ENCODE peak calls at places on chromosomes 16 and 17, in five cellular contexts. C, N, Z, S and H are unnamed samples.

GRCh38 chr16:49876716-49877129 is 20.8 kb upstream of the ZNF423 start:
- DNase-seq in S (peak), N (peak), C (peak), Z (no peak), H (no peak)

GRCh38 chr17:27764589-27764988 is 35.7 kb downstream of the NOS2 start:
- DNase-seq in Z (no peak), C (no peak), N (no peak), S (no peak), H (no peak)

GRCh38 chr16:2531371-2531695 is at the start of gene CEMP1:
- DNase-seq in N (no peak), Z (no peak), C (no peak), S (peak), H (no peak)

GRCh38 chr17:17666111-17666714 is 15.0 kb upstream of the RAI1 start:
- DNase-seq in S (no peak), Z (no peak), N (no peak), C (no peak), H (no peak)

GRCh38 chr17:1469231-1469852 is 13.3 kb upstream of the CRK start:
- DNase-seq in C (no peak), S (no peak), Z (no peak), N (no peak), H (no peak)

GRCh38 chr16:64311241-64311640 is 810.6 kb downstream of the CDH11 start:
- DNase-seq in S (no peak), Z (peak), N (no peak), C (no peak), H (no peak)

GRCh38 chr16:82240111-82240510 is 70.1 kb upstream of the MPHOSPH6 start:
- DNase-seq in N (no peak), C (no peak), Z (no peak), S (no peak), H (no peak)

GRCh38 chr16:10838611-10839270 is 20.1 kb upstream of the TVP23A start:
- DNase-seq in S (no peak), C (no peak), N (no peak), Z (no peak), H (no peak)

GRCh38 chr16:851209-851810 is 50.8 kb upstream of the GNG13 start:
- DNase-seq in Z (no peak), N (peak), S (no peak), C (peak), H (no peak)

GRCh38 chr17:61698244-61698643 is 107.2 kb upstream of the NACA2 start:
- DNase-seq in Z (no peak), C (no peak), N (no peak), S (no peak), H (no peak)

GRCh38 chr16:546909-547770 is 13.1 kb upstream of the PRR35 start:
- DNase-seq in S (peak), C (peak), Z (no peak), N (peak), H (no peak)

GRCh38 chr16:59212492-59213024 is 478.4 kb upstream of the GOT2 start:
- DNase-seq in S (no peak), Z (no peak), N (no peak), C (no peak), H (no peak)

GRCh38 chr17:31211352-31212012 is 85.6 kb downstream of the OMG start:
- DNase-seq in C (no peak), N (no peak), Z (no peak), S (no peak), H (no peak)

GRCh38 chr16:84993926-84994325 is 17.4 kb downstream of the ZDHHC7 start:
- DNase-seq in S (no peak), Z (no peak), N (no peak), C (peak), H (no peak)

GRCh38 chr16:81641403-81642106 is 137.5 kb upstream of the PLCG2 start:
- DNase-seq in Z (no peak), C (no peak), S (no peak), N (no peak), H (no peak)

GRCh38 chr17:19986941-19987714 is 9.5 kb upstream of the AKAP10 start:
- DNase-seq in S (no peak), C (no peak), N (no peak), Z (no peak), H (no peak)

GRCh38 chr16:69106491-69107291 is 1.2 kb downstream of the HAS3 start:
- DNase-seq in N (no peak), Z (no peak), S (no peak), C (no peak), H (no peak)

GRCh38 chr17:2977157-2977556 is 86.2 kb downstream of the OR1D5 start:
- DNase-seq in S (no peak), Z (no peak), N (no peak), C (no peak), H (no peak)

GRCh38 chr16:23434380-23434779 is 18.6 kb downstream of the COG7 start:
- DNase-seq in S (no peak), N (no peak), C (no peak), Z (peak), H (no peak)

GRCh38 chr17:49401971-49402491 is 12.7 kb downstream of the PHB1 start:
- DNase-seq in Z (no peak), S (no peak), N (no peak), C (no peak), H (peak)

GRCh38 chr17:40310882-40311391 is 2.0 kb downstream of the RARA start:
- DNase-seq in C (peak), N (peak), Z (no peak), S (no peak), H (no peak)

GRCh38 chr16:24075929-24076716 is 180.0 kb upstream of the CACNG3 start:
- DNase-seq in S (no peak), Z (no peak), C (no peak), N (no peak), H (no peak)

GRCh38 chr17:41329279-41329925 is 13.9 kb upstream of the KRTAP17-1 start:
- DNase-seq in S (peak), N (peak), Z (no peak), C (no peak), H (no peak)

GRCh38 chr16:68902376-68903345 is 59.3 kb downstream of the TANGO6 start:
- DNase-seq in Z (peak), C (no peak), S (peak), N (no peak), H (no peak)

GRCh38 chr16:67760206-67760605 is 41.1 kb upstream of the GFOD2 start:
- DNase-seq in Z (no peak), N (no peak), C (no peak), S (no peak), H (no peak)

GRCh38 chr17:80248894-80249710 is 11.6 kb upstream of the RNF213 start:
- DNase-seq in C (no peak), S (no peak), N (no peak), Z (no peak), H (peak)

GRCh38 chr17:77011173-77012011 is 129.4 kb upstream of the SEC14L1 start:
- DNase-seq in C (no peak), Z (peak), N (no peak), S (no peak), H (no peak)

GRCh38 chr17:76440722-76441362 is 12.1 kb downstream of the UBE2O start:
- DNase-seq in C (no peak), S (no peak), N (no peak), Z (no peak), H (no peak)

GRCh38 chr16:9226924-9227323 is 135.5 kb downstream of the HAPSTR1 start:
- DNase-seq in Z (no peak), S (no peak), N (no peak), C (no peak), H (no peak)

GRCh38 chr16:9219811-9220210 is 128.4 kb downstream of the HAPSTR1 start:
- DNase-seq in Z (no peak), C (no peak), S (no peak), N (no peak), H (no peak)

DNA sequence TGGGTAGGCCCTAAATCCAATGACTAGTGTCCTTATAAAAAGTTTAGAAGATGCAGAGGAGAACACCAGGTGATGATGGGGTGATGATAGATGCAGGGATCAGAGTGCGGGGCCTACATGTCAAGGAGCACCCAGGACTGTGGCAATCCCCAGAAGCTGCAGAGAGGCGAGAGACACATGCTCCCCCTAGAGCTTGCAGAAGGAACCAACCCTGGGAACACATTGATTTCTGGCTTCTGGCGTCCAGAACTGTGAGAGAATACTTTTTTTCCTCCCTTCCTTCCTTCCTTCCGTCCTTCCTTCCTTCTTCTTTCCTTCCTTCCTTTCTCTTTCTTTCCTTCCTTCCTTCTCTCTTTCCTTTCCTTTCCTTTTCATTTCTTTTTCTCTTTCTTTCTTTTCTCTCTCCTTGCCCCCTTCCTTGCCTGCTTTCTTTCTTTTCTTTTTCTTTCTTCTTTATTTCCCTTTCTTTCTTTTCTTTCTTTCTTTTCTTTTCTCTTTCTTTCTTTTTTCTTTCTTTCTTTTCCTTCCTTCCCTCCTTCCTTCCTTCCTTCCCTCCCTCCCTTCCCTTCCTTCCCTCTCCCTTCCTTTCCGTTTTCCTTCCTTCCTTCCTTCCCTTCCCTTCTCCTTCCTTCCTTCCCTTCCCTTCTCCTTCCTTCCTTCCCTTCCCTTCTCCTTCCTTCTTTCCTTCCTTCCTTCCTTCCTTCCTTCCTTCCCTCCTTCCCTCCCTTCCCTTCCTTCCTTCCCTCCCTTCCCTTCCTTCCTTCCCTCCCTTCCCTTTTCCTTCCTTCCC is 134.3 kb downstream of the HAPSTR1 start:
- DNase-seq in Z (no peak), N (no peak), S (no peak), C (no peak), H (no peak)
- TF ChIP-seq CTCF in Z (peak), N (peak), S (no peak), C (no peak), H (no peak)

GRCh38 chr17:82105882-82106696 is 8.1 kb upstream of the FASN start:
- DNase-seq in C (peak), N (peak), S (peak), Z (no peak), H (no peak)
- TF ChIP-seq CTCF in C (no peak), N (peak), S (no peak), Z (peak), H (peak)

GRCh38 chr16:6517321-6517720 is 815.3 kb upstream of the RBFOX1 start:
- DNase-seq in C (no peak), S (no peak), N (no peak), Z (no peak), H (no peak)

GRCh38 chr16:6510261-6510660 is 822.4 kb upstream of the RBFOX1 start:
- DNase-seq in C (no peak), N (no peak), S (no peak), Z (no peak), H (no peak)

DNA sequence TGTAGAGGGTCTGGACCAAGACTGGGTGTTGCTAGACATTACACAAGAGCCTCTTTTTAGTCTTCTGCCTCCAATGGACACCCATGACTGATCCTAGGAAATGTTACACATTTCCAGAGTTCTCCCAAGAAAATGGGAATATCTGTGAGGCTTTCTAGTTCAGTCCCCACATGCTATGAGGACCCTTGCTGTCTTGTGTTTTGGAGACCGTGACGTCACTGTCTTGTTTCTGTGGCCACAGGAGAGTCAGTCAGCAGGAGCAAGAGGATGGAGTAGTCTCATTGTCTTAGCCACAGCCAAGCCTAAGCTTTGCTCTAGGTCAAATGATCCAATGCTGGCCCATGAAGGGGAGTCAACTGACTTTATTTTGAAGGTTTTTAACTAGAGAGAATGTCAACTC is 820.1 kb upstream of the RBFOX1 start:
- DNase-seq in N (no peak), Z (no peak), S (no peak), C (no peak), H (no peak)
- TF ChIP-seq CTCF in N (no peak), Z (no peak), S (no peak), C (no peak), H (no peak)

DNA sequence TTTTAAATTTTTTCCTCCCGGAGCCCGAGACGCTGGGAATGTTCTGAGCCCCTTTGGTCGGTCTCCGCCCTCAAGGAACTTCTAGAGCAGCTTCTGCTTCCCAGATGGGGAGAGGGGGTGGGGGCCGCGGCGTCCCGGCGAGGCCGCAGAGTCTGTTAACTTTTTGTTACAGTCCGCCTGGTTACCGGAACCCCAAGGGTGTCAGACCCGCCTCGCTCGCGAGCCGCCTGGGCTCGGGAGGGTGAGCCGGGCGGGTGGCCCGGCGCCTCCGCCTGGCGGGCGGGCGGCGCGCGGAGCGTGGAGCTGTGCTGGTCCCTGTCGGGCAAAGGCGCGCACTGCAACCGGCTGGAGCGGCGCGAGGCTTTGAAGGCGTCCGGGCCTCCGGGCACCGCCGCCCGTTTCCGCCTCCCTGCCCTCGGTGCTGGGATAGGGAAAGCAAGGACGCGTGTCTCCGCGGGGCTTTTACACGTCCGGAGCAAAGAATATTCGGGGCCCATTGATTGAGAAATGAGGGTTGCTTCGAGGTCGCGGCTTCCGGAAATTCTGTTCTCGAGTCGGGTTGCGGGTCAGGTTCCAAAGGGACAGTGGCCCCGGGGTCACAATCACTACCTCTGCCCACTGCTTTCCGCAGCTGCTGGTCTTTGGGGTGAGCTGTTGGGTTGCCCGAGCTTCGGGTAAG is 1.7 kb downstream of the HS3ST3B1 start:
- DNase-seq in Z (peak), C (peak), S (peak), N (peak), H (peak)
- TF ChIP-seq CTCF in Z (peak), C (peak), S (peak), N (peak), H (peak)

GRCh38 chr17:66654341-66654740 is 180.6 kb upstream of the CACNG5 start:
- DNase-seq in S (no peak), C (no peak), N (no peak), Z (no peak), H (no peak)

GRCh38 chr17:66654764-66655163 is 180.2 kb upstream of the CACNG5 start:
- DNase-seq in N (no peak), S (no peak), C (no peak), Z (no peak), H (no peak)

GRCh38 chr17:66655861-66656260 is 179.1 kb upstream of the CACNG5 start:
- DNase-seq in S (no peak), C (no peak), Z (no peak), N (no peak), H (no peak)

GRCh38 chr17:66652840-66653507 is 181.9 kb upstream of the CACNG5 start:
- DNase-seq in C (no peak), N (no peak), S (no peak), Z (no peak), H (no peak)

DNA sequence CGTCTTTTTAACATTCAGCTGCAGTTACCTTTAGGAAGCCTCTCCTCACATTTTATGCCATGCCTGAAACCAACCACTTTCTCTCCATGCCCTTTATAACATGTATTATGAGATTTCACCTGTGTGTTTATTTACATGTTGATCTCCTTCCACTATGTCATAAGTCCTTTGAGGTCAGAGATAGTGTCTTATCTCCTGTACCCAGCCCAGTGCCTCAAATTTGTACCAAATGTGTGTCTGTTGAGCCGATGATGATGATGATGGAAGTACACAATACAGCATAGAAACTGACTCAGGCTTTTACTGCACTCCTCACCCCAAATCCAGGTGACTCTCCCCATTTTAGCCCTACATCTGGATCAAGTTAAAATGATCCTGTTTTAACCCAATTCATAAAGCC is 179.5 kb upstream of the CACNG5 start:
- DNase-seq in N (no peak), S (no peak), C (no peak), Z (no peak), H (no peak)
- TF ChIP-seq CTCF in N (no peak), S (no peak), C (no peak), Z (no peak), H (no peak)

GRCh38 chr17:4895676-4896331 is 3.5 kb upstream of the C17orf107 start:
- DNase-seq in N (no peak), Z (no peak), S (no peak), C (no peak), H (no peak)
- TF ChIP-seq CTCF in N (no peak), Z (peak), S (no peak), C (no peak), H (peak)

GRCh38 chr17:206941-207560 is 25.6 kb upstream of the DOC2B start:
- DNase-seq in Z (no peak), S (no peak), C (peak), N (no peak), H (no peak)
- TF ChIP-seq CTCF in Z (no peak), S (no peak), C (no peak), N (no peak), H (no peak)

DNA sequence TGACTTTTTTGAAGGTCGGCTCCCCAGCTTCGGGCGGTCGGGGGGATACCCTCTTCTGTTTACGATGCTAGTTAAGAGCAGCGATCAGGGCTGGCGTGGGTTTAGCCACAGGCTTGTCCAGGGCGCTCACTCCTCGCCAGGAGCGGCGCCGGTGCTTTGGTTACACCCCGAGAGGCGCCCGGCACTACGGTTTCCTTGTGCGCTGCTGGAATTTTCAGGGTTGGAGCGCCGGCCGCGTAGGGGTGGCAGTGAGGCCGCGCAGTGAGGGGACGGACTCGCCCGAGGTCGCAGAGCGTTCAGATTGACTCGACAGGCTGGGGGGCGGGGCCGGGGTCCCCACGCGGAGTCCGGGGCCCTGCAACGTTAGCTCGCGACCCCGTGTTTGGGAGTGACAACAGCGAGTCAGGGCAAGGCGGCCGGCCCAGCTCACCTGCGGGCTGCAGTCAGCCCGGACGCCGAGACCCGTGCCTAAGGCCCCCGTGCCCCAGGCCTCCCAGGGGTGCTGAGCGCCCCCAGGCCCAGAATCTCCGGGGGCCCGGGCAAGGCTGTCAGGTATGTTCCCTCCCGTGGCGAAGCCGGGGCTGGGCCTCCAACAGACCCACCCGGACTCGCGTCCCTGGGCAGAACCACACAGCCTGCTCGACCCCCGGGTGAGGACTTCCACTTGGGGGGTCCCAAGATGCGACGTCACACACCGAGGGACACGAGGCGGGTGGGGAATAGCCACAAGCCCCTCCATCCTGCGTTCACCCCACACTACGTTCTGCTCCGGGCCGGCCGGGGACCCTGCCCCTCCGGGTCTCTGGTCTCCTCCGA is 1.3 kb upstream of the ACTG1 start:
- DNase-seq in Z (peak), S (peak), N (peak), C (peak), H (no peak)
- TF ChIP-seq CTCF in Z (no peak), S (no peak), N (no peak), C (no peak), H (no peak)

DNA sequence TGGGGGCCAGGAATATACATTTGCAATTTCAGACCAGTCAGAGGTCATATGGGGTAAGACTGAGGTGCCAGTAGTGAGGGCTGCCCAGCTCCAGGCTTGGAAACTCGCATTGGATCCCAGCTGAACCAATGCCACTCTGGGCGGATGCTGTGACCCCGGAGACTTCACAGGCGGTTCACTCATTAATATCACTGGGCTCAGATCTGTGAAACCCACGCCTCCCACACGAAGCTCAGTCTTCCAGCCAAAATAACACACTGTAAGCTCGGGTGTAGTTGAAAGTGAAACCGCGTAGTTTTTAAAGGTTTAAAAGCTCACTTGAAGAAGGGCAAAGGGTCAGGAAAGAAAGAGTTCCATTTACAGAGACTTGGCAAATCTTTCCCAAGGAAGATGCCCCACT is 254.8 kb downstream of the FOXL1 start:
- DNase-seq in Z (no peak), C (no peak), S (no peak), N (no peak), H (no peak)
- TF ChIP-seq CTCF in Z (no peak), C (no peak), S (no peak), N (no peak), H (no peak)